ENCODE peak calls at places on chromosomes 13 and 19, in four cellular contexts. W is H9, J is neuronal stem cell, N is mesenchymal stem cell. Y is an unnamed sample.

GRCh38 chr13:80000679-80001509 is 340.0 kb downstream of the SPRY2 start:
- DNase-seq in W (no peak), J (no peak), N (no peak), Y (no peak)

GRCh38 chr13:113548778-113549621 is 35.6 kb upstream of the TFDP1 start:
- DNase-seq in W (no peak), J (no peak), N (no peak), Y (peak; percentile 42)

GRCh38 chr13:20363162-20363561 is 131.0 kb upstream of the GJB6 start:
- DNase-seq in W (no peak), J (no peak), N (no peak), Y (no peak)

GRCh38 chr19:17011485-17011884 is 15.1 kb downstream of the CPAMD8 start:
- DNase-seq in W (no peak), J (no peak), N (no peak), Y (no peak)

GRCh38 chr13:113963376-113963775 is 10.5 kb downstream of the C13orf46 start:
- DNase-seq in W (no peak), J (no peak), N (no peak), Y (no peak)

GRCh38 chr19:33392341-33393285 is 19.1 kb downstream of the CEBPG start:
- DNase-seq in W (no peak), J (no peak), N (no peak), Y (no peak)

GRCh38 chr19:49442793-49443365 is 1.6 kb upstream of the SLC17A7 start:
- DNase-seq in W (peak; percentile 100), J (peak; percentile 92), N (peak; percentile 92), Y (peak; percentile 92)

GRCh38 chr19:50835785-50836542 is 2.6 kb upstream of the KLK15 start:
- DNase-seq in W (peak; percentile 81), J (peak; percentile 71), N (peak; percentile 67), Y (peak; percentile 43)

GRCh38 chr19:42555801-42556200 is 27.5 kb upstream of the CEACAM1 start:
- DNase-seq in W (peak; percentile 19), J (no peak), N (no peak), Y (no peak)

GRCh38 chr19:2883686-2884439 is 16.7 kb downstream of the ZNF556 start:
- DNase-seq in W (no peak), J (no peak), N (no peak), Y (no peak)

GRCh38 chr19:3725640-3726310 is 17.6 kb downstream of the TJP3 start:
- DNase-seq in W (peak; percentile 85), J (no peak), N (peak; percentile 11), Y (no peak)

GRCh38 chr13:28743499-28744083 is 24.8 kb upstream of the SLC46A3 start:
- DNase-seq in W (no peak), J (no peak), N (no peak), Y (no peak)
- H3K18ac ChIP-seq in W (no peak overlapping the region), J (no peak overlapping the region), N (peak overlapping the region; percentile 67), Y (peak overlapping the region; percentile 57)

GRCh38 chr19:40798223-40798996 is 581 bp upstream of the EGLN2 start:
- DNase-seq in W (peak; percentile 100), J (peak; percentile 100), N (peak; percentile 100), Y (peak; percentile 100)
- H2BK12ac ChIP-seq in W (no peak overlapping the region), J (peak overlapping the region; percentile 16), N (no peak overlapping the region), Y (no peak overlapping the region)

DNA sequence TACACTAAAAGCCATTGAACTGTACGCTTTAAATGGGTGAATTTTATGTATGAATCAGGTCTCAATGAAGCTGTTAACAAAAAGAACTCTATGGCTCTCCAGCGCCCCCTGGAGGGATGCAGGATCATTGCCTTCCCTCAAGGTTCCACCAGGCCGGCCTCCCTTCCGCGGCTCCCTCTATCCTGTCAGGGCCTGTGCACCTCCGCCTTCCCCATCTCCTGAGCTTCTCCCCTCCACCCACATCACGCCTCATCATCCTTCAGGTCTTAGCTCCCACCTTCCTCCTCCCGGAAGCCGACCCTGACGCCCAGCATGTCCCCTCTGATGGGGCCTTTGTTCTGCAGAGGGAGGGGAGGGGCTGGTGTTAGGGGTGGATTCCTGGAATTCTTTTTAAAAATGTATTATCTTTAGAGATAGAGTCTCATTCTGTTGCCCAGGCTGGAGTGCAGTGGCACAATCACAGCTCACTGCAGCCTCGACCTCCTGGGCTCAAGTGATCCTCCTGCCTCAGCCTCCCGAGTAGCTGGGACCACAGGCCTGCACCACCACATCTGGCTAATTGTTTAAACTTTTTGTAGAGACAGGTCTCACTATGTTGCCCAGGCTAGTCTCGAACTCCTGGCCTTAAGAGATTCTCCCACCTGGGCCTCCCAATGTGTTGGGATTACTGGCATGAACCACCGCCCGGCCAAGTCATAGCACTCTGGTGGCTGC is 27.7 kb downstream of the MEIS3 start:
- DNase-seq in W (peak; percentile 95), J (peak; percentile 52), N (peak; percentile 67), Y (peak; percentile 73)
- H3K18ac ChIP-seq in W (peak overlapping the region; percentile 9), J (peak overlapping the region; percentile 92), N (no peak overlapping the region), Y (no peak overlapping the region)

DNA sequence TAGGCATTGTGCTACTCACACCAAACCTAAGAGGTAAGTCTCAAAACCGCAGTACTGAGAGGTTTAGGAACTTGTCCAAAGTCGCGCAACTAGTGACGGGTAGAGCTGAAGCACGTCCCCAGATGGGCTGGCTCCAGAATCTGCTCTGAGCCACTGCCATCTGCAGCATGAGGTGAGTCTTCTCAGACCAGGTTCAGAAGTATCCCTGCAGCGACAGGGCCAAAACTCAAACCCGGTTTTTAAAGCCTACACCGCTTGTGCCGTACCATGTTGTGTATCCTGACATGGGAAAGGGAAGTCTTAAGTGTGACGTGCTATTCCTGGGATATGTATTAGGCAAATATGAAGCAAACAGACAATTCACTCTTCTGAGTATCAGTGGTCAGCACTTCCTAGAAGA is 45.1 kb downstream of the ATP7B start:
- DNase-seq in W (no peak), J (no peak), N (no peak), Y (no peak)
- H2BK12ac ChIP-seq in W (no peak overlapping the region), J (no peak overlapping the region), N (no peak overlapping the region), Y (no peak overlapping the region)

GRCh38 chr13:97005631-97006262 is 11.5 kb upstream of the OXGR1 start:
- DNase-seq in W (no peak), J (no peak), N (peak; percentile 78), Y (peak; percentile 81)
- H3K18ac ChIP-seq in W (no peak overlapping the region), J (no peak overlapping the region), N (peak overlapping the region; percentile 55), Y (peak overlapping the region; percentile 36)

DNA sequence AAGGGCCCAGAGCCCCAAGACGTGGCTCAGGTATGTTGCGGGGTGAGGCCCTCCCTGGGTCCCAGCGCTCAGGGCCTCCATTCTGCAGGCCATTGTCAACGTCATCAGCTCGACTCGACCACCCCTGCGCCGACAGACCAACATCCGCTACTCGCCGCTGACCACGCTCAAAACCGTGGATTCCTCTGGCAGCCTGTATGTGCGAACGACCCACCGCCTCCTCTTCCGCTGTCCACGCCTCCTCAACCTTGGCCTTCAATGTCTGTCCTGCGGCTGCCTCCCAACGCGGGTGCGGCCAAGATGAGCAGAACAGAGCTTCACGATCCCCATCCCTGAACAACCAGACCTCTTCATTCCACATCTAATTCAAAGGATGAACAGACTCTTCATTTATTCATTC is 8.2 kb downstream of the RDH8 start:
- DNase-seq in W (no peak), J (no peak), N (no peak), Y (no peak)
- H2BK12ac ChIP-seq in W (no peak overlapping the region), J (no peak overlapping the region), N (no peak overlapping the region), Y (no peak overlapping the region)

DNA sequence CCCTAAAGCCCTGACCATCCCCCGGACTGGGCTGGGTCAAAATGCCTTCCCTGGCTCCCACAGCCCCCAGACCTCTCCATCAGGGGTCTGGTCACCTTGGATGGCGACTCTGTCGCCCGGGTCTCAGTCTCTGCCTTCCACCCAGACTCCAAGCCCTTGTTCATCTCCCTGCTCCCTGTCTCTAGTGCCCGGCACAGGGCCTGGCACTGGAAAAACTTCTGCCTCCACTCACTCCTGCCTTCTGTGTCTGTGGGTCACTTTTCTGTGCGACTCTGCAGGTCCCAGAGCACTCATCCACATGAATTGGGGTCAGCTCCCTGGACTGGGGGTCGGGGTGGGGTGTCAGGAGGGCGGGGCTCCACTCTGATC is 1.1 kb downstream of the ZNF787 start:
- DNase-seq in W (no peak), J (no peak), N (no peak), Y (no peak)
- H3K18ac ChIP-seq in W (no peak overlapping the region), J (peak overlapping the region; percentile 98), N (peak overlapping the region; percentile 88), Y (peak overlapping the region; percentile 38)

GRCh38 chr13:27004866-27005265 is 166.7 kb downstream of the USP12 start:
- DNase-seq in W (no peak), J (no peak), N (no peak), Y (no peak)

GRCh38 chr13:27005976-27006518 is 165.6 kb downstream of the USP12 start:
- DNase-seq in W (peak; percentile 23), J (no peak), N (no peak), Y (no peak)

GRCh38 chr13:27007166-27007565 is 164.4 kb downstream of the USP12 start:
- DNase-seq in W (no peak), J (no peak), N (no peak), Y (no peak)

GRCh38 chr13:27005556-27005955 is 166.1 kb downstream of the USP12 start:
- DNase-seq in W (no peak), J (no peak), N (no peak), Y (no peak)

DNA sequence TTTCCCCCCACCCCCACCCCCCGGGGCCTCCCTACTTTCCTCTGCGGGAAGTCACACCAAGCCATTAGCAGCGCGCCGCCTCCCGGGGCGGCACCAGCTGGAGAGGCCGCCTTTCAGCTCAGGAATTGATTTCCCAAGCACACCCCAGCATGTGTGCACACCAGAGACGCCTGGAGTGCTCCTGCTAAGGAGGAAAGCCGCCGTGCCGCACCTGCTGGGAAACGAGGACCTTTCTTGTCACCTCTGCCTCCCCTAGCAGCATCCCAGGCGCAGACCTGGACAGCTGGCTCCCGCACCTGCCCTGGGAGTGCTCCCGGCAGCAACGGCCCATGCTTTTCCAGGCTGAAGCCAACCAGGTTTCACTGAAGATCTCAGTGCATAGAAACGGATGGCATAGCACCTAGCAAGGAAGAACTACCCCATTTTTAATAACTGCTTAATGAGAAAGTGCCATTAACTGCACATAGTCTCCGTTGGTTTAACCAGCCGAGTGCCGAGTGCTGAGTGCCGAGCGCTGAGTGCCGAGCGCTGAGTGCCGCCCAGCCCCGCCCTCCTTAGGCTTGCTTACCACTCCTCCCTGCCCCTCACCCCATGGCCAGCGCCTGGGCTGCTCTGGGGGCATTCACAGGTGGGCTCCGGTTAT is 165.0 kb downstream of the USP12 start:
- DNase-seq in W (peak; percentile 59), J (no peak), N (peak; percentile 60), Y (no peak)
- H2BK12ac ChIP-seq in W (no peak overlapping the region), J (no peak overlapping the region), N (peak overlapping the region; percentile 61), Y (no peak overlapping the region)

GRCh38 chr13:26475176-26476110 is 82.0 kb upstream of the WASF3 start:
- DNase-seq in W (peak; percentile 83), J (no peak), N (no peak), Y (peak; percentile 50)
- H3K18ac ChIP-seq in W (no peak overlapping the region), J (peak overlapping the region; percentile 76), N (peak overlapping the region; percentile 96), Y (peak overlapping the region; percentile 58)